ENCODE peak calls at places on chromosomes 13 and 19, in four cellular contexts. Y is K562, E is GM12878, J is HepG2. V is an unnamed sample.

GRCh38 chr13:64371045-64371444 is 2859.1 kb downstream of the PCDH9 start:
- DNase-seq in Y (no peak), E (no peak), J (no peak), V (no peak)

GRCh38 chr13:95317037-95317989 is 16.1 kb upstream of the ABCC4 start:
- DNase-seq in Y (peak), E (no peak), J (no peak), V (no peak)

GRCh38 chr13:74270018-74270417 is 135.8 kb upstream of the KLF12 start:
- DNase-seq in Y (no peak), E (no peak), J (no peak), V (no peak)

GRCh38 chr19:30361721-30362120 is 10.5 kb upstream of the ZNF536 start:
- DNase-seq in Y (no peak), E (no peak), J (peak), V (no peak)

GRCh38 chr13:71801781-71802180 is 65.2 kb downstream of the DACH1 start:
- DNase-seq in E (no peak), Y (no peak), J (no peak), V (no peak)

GRCh38 chr19:623974-624373 is 9.4 kb downstream of the POLRMT start:
- DNase-seq in J (no peak), E (no peak), Y (no peak), V (no peak)

GRCh38 chr19:869245-870177 is 10.0 kb downstream of the CFD start:
- DNase-seq in E (no peak), J (no peak), Y (no peak), V (no peak)

GRCh38 chr13:32140109-32140508 is 108.5 kb downstream of the FRY start:
- DNase-seq in E (no peak), J (peak), Y (no peak), V (no peak)

GRCh38 chr19:46132508-46133100 is 8.1 kb upstream of the IGFL3 start:
- DNase-seq in Y (no peak), J (no peak), E (no peak), V (no peak)

GRCh38 chr13:76329004-76329403 is 557.2 kb downstream of the KCTD12 start:
- DNase-seq in J (no peak), E (no peak), Y (no peak), V (no peak)

GRCh38 chr13:106507560-106508274 is 27.7 kb downstream of the EFNB2 start:
- DNase-seq in E (no peak), J (peak), Y (no peak), V (no peak)

GRCh38 chr19:41218615-41219507 is at the start of gene AXL:
- DNase-seq in J (peak), E (no peak), Y (peak), V (peak)

GRCh38 chr19:29927944-29928669 is 13.9 kb upstream of the URI1 start:
- DNase-seq in Y (peak), E (peak), J (peak), V (peak)

GRCh38 chr13:44312898-44313551 is 60.6 kb upstream of the SERP2 start:
- DNase-seq in J (peak), Y (no peak), E (no peak), V (no peak)

GRCh38 chr19:10009269-10009665 is 1.0 kb downstream of the COL5A3 start:
- DNase-seq in J (no peak), Y (peak), E (no peak), V (peak)

GRCh38 chr13:113527272-113527958 is 36.9 kb upstream of the DCUN1D2 start:
- DNase-seq in E (no peak), J (no peak), Y (no peak), V (no peak)

GRCh38 chr19:3555653-3556422 is 1.5 kb downstream of the MFSD12 start:
- DNase-seq in J (no peak), E (no peak), Y (no peak), V (no peak)

GRCh38 chr19:49422407-49423277 is 599 bp downstream of the PTH2 start:
- DNase-seq in E (no peak), Y (peak), J (no peak), V (peak)

GRCh38 chr13:71290963-71291937 is 575.8 kb downstream of the DACH1 start:
- DNase-seq in Y (no peak), E (peak), J (peak), V (no peak)

GRCh38 chr19:7848779-7849457 is 18.9 kb downstream of the EVI5L start:
- DNase-seq in J (no peak), E (no peak), Y (no peak), V (no peak)

GRCh38 chr19:35545855-35546381 is 492 bp downstream of the TMEM147 start:
- DNase-seq in J (no peak), E (peak), Y (peak), V (peak)

GRCh38 chr19:42255766-42256750 is 1.1 kb upstream of the ERF start:
- DNase-seq in J (no peak), E (no peak), Y (no peak), V (no peak)

GRCh38 chr19:5335101-5335500 is 5.5 kb downstream of the PTPRS start:
- DNase-seq in J (no peak), E (no peak), Y (no peak), V (no peak)

GRCh38 chr13:94534171-94534570 is 54.7 kb upstream of the DCT start:
- DNase-seq in Y (no peak), E (no peak), J (no peak), V (no peak)

GRCh38 chr19:14164724-14165493 is 28.5 kb upstream of the ASF1B start:
- DNase-seq in J (no peak), Y (no peak), E (no peak), V (no peak)

GRCh38 chr19:14165986-14166385 is 29.6 kb upstream of the ASF1B start:
- DNase-seq in Y (no peak), J (no peak), E (no peak), V (no peak)

GRCh38 chr19:14167594-14168138 is 31.3 kb upstream of the ASF1B start:
- DNase-seq in E (no peak), J (no peak), Y (no peak), V (no peak)

GRCh38 chr19:14167013-14167593 is 30.7 kb upstream of the ASF1B start:
- DNase-seq in J (no peak), Y (no peak), E (no peak), V (no peak)

GRCh38 chr19:14166448-14166847 is 30.1 kb upstream of the ASF1B start:
- DNase-seq in J (no peak), E (no peak), Y (no peak), V (no peak)
- TF ChIP-seq NR2C2 in J (no peak), E (no peak), Y (no peak), V (no peak)

DNA sequence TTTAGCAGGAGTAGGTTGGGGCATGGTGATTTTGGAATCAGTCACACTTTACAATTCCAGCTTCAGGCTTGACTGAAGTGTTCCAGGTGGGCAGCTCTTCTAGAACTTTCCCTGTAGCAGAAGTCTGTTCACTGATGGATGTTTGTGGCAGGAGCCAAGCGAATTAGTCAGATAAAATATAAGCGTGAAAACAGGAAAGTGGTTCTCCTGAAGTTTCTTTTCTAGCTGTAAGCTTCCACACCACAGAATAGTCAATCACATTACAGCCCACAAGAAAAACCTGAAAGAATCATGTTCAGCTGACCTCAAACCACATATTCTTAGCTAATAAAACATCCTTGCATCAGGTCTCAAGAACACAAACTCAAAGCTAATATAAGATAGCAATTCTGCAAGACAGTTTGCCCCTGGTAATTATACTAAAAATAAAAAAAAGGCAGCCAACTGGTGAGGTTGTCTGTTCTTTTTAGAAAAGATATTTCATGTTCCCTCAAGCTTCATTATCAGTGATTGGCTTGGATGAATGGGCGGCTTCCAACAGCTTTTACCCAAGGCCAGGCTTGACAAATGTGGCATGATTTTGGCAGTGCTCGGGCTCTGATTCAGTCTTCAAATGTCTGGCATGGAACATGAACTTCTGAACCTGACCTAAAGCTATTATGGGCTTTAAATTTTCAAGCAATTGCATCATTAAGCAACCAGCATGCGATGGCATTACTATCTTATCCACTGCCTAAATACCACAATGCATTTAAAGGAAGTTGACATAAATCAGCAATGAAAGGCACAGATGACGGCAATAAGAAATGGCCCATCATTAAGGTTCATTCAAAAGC is 136.8 kb downstream of the DCLK1 start:
- DNase-seq in J (no peak), Y (no peak), E (no peak), V (no peak)
- TF ChIP-seq NR2C2 in J (no peak), Y (no peak), E (no peak), V (no peak)

GRCh38 chr13:26695891-26696311 is 64.7 kb downstream of the GPR12 start:
- DNase-seq in Y (no peak), J (no peak), E (no peak), V (no peak)
- TF ChIP-seq NR2C2 in Y (no peak), J (no peak), E (no peak), V (no peak)

DNA sequence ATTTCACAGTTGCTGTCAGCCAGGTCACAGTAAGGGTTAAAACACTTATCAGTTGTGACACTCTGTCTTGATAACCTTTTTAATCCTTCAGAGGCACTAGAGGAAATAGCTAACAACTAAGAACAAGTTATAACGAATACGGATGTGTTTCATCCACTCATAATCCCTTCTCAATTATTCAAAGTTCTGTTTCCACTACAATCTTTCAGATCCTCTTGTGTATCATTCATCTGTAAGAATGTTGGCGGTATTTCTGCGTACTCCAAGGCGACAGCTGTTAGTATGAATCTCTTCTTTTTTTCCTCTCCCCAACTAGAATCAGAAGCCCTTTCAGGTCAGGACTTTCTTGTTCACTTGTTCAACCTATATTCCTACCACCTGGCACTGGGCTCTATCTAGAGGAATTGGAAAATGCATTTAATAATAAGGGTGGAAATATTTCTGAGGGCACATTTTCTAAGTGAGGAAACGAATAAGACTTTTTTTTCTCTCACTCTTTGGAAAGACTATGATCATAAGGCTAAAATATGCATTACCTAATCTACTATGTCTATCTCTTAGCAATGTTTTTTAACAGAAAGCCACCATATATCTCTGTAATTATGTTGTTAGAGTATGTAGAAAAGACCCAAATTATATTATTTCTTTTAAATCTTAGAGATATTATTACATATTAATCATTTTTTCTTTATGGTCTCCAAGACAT is 493.0 kb downstream of the PCDH20 start:
- DNase-seq in E (no peak), Y (no peak), J (no peak), V (no peak)
- TF ChIP-seq NR2C2 in E (no peak), Y (no peak), J (no peak), V (no peak)

DNA sequence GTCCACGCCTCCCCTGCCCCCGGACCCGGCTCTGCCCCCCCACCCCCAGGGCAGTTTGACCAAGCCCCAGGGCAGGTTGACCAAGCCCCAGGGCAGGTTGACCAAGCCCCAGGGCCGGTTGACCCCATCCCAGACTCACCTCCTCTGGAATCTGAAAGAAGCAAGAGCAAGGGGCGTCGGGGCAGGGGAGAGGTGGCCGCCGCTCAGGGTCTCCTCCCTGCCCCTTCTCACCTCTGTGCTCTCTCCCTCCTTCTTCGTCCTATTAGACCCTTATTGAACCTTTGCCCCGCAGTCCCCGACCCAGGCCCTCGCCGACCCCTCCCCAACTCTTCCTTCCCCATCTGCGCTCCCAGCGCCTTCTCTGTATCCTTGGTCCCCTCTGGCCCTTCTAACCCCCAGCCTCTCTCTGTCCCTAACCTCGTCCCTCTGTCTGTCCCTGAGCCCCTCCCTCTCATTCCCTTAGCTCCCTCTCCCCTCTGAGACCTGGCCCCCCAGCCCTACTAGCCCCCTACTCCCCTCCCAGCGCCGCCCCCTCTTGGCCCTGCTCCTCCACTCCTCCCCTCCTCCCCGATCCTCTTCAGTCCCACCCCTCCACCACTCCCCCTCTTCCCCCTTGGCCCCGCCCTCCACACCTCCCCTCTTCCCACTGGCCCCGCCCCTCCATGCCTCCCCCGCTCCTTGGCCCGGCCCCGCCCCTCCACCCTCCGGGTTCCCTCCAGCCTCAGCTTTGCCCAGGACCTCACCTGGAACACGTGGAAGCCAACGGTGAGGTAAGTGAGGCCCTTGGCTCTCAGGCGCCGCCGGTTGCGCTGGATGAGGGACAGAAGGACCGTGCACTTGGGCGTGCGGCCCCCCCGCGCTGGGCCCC is 7.6 kb downstream of the CAPN12 start:
- DNase-seq in Y (peak), J (no peak), E (peak), V (peak)
- TF ChIP-seq NR2C2 in Y (no peak), J (no peak), E (no peak), V (peak)